ENCODE peak calls at places on chromosomes 11 and 22, in four cellular contexts. Q, H, Z and P are unnamed samples.

GRCh38 chr11:117851852-117852251 is 24.6 kb downstream of the FXYD6 start:
- DNase-seq in Z (no peak), H (no peak), Q (no peak), P (no peak)

GRCh38 chr11:10477690-10478046 is 22.6 kb downstream of the AMPD3 start:
- DNase-seq in H (no peak), Z (no peak), Q (no peak), P (no peak)

GRCh38 chr22:39253427-39254070 is 8.8 kb upstream of the PDGFB start:
- DNase-seq in Q (peak), H (no peak), Z (peak), P (peak)

GRCh38 chr22:17057959-17058814 is 26.6 kb upstream of the IL17RA start:
- DNase-seq in Z (peak), H (peak), Q (peak), P (peak)

GRCh38 chr11:102111787-102112653 is 1.8 kb downstream of the YAP1 start:
- DNase-seq in H (peak), Q (peak), Z (no peak), P (peak)

GRCh38 chr22:33658775-33659174 is 261.5 kb downstream of the LARGE1 start:
- DNase-seq in Q (no peak), H (no peak), Z (no peak), P (no peak)

GRCh38 chr22:46969491-46969890 is 207.0 kb downstream of the TBC1D22A start:
- DNase-seq in Q (no peak), H (no peak), Z (no peak), P (no peak)

GRCh38 chr11:31720225-31720624 is 90.9 kb downstream of the PAX6 start:
- DNase-seq in H (no peak), Z (no peak), Q (no peak), P (no peak)

GRCh38 chr22:43343262-43343988 is at the start of gene SCUBE1:
- DNase-seq in Q (no peak), H (no peak), Z (peak), P (no peak)

GRCh38 chr11:29657709-29658108 is 359.1 kb downstream of the KCNA4 start:
- DNase-seq in H (no peak), Q (no peak), Z (no peak), P (no peak)

GRCh38 chr11:103619480-103619879 is 417.0 kb upstream of the DDI1 start:
- DNase-seq in H (no peak), Q (no peak), Z (no peak), P (no peak)

GRCh38 chr22:41589260-41589600 is 410 bp downstream of the PMM1 start:
- DNase-seq in Z (peak), Q (no peak), H (no peak), P (no peak)

GRCh38 chr11:1112351-1113191 is 37.9 kb downstream of the MUC2 start:
- DNase-seq in Z (peak), H (no peak), Q (no peak), P (no peak)

GRCh38 chr11:133134561-133135173 is 397.6 kb downstream of the OPCML start:
- DNase-seq in Z (peak), Q (no peak), H (peak), P (peak)

GRCh38 chr22:26679003-26679629 is 21.7 kb downstream of the MIAT start:
- DNase-seq in Q (peak), Z (peak), H (peak), P (peak)

GRCh38 chr11:19723572-19724342 is 11.1 kb downstream of the NAV2 start:
- DNase-seq in Q (peak), Z (no peak), H (peak), P (no peak)

GRCh38 chr11:27619039-27619438 is 81.2 kb downstream of the BDNF start:
- DNase-seq in H (no peak), Z (no peak), Q (no peak), P (no peak)

GRCh38 chr11:13334068-13334785 is 56.6 kb downstream of the BMAL1 start:
- DNase-seq in Q (no peak), H (no peak), Z (no peak), P (no peak)

GRCh38 chr11:132047167-132047566 is 676.8 kb downstream of the NTM start:
- DNase-seq in H (no peak), Z (no peak), Q (no peak), P (no peak)

GRCh38 chr22:30312053-30312452 is 14.7 kb downstream of the TBC1D10A start:
- DNase-seq in Q (peak), H (no peak), Z (no peak), P (no peak)

GRCh38 chr11:134656861-134657540 is 245.0 kb upstream of the B3GAT1 start:
- DNase-seq in Q (no peak), Z (no peak), H (no peak), P (no peak)

GRCh38 chr22:37335819-37336199 is 53.5 kb downstream of the CYTH4 start:
- DNase-seq in H (no peak), Z (no peak), Q (no peak), P (no peak)

GRCh38 chr22:19382240-19382639 is 49.3 kb downstream of the HIRA start:
- DNase-seq in Z (no peak), H (no peak), Q (no peak), P (no peak)

GRCh38 chr11:12581923-12582322 is 92.3 kb upstream of the TEAD1 start:
- DNase-seq in Z (no peak), H (no peak), Q (peak), P (no peak)

GRCh38 chr11:132318421-132319157 is 948.2 kb downstream of the NTM start:
- DNase-seq in Z (no peak), Q (no peak), H (no peak), P (no peak)

GRCh38 chr22:19619144-19620009 is 94.9 kb upstream of the SEPTIN5 start:
- DNase-seq in Q (no peak), H (no peak), Z (no peak), P (no peak)

GRCh38 chr22:35477911-35478582 is 62.6 kb upstream of the RASD2 start:
- DNase-seq in Q (peak), Z (peak), H (no peak), P (no peak)

GRCh38 chr22:24146190-24146616 is 35.1 kb upstream of the SUSD2 start:
- DNase-seq in Q (no peak), Z (peak), H (peak), P (no peak)

GRCh38 chr11:10695821-10696220 is 2.3 kb upstream of the IRAG1 start:
- DNase-seq in H (no peak), Z (no peak), Q (no peak), P (no peak)

GRCh38 chr22:21754523-21755128 is 19.0 kb upstream of the YPEL1 start:
- DNase-seq in H (no peak), Z (peak), Q (no peak), P (no peak)

GRCh38 chr11:128854801-128855200 is 12.3 kb downstream of the KCNJ1 start:
- DNase-seq in Z (no peak), H (no peak), Q (no peak), P (no peak)

GRCh38 chr11:93444671-93445073 is 98.5 kb downstream of the SMCO4 start:
- DNase-seq in Q (no peak), H (peak), Z (no peak), P (no peak)

GRCh38 chr11:110903830-110904229 is 191.6 kb upstream of the ARHGAP20 start:
- DNase-seq in Z (no peak), Q (no peak), H (no peak), P (no peak)

GRCh38 chr11:6433998-6434650 is 6.7 kb downstream of the HPX start:
- DNase-seq in Z (no peak), Q (no peak), H (peak), P (no peak)

GRCh38 chr11:6437423-6437822 is 3.4 kb downstream of the HPX start:
- DNase-seq in Z (peak), H (no peak), Q (no peak), P (no peak)

GRCh38 chr11:6427516-6427915 is 8.6 kb upstream of the APBB1 start:
- DNase-seq in Q (no peak), Z (no peak), H (no peak), P (no peak)

GRCh38 chr11:6431861-6432260 is 8.9 kb downstream of the HPX start:
- DNase-seq in Z (no peak), H (no peak), Q (peak), P (no peak)
- TF ChIP-seq TCF7L2 in Z (no peak), H (no peak), Q (no peak), P (no peak)

DNA sequence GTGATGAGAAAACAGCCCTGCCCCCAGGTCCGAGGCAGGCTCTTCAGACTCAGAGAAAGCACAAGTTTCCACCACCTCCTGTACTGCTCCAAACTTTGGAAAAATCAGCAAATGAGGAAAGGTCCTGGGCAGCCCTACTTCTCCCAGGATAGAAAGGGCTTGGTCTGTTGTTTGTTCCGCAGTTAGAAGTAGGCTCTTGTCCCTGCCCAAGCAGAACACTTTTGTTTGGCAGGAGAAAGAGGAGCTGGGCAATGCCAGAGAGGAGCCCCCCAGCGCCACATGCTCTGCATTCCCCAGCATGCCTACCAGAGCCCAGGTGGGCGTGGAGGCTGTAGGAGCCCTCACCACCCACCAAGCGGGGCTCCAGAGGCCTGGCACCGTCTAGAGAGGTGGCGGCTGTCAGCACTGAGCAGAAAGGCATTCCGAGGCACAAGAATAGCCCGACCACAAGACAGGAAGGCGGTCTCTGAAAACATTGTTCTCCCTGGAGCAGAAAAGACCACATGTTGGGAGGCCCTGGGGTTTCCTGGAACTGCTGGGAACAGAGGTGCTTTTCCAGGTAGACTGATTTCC is 90.3 kb upstream of the CD82 start:
- DNase-seq in H (no peak), Q (no peak), Z (no peak), P (no peak)
- TF ChIP-seq TCF7L2 in H (no peak), Q (no peak), Z (no peak), P (no peak)

GRCh38 chr11:58060535-58060934 is 29.8 kb downstream of the OR6Q1 start:
- DNase-seq in Z (no peak), H (no peak), Q (no peak), P (no peak)

GRCh38 chr11:58058276-58059010 is 27.7 kb downstream of the OR6Q1 start:
- DNase-seq in Z (no peak), Q (no peak), H (no peak), P (no peak)

GRCh38 chr11:58057481-58057880 is 26.7 kb downstream of the OR6Q1 start:
- DNase-seq in H (no peak), Q (no peak), Z (no peak), P (no peak)

GRCh38 chr11:58060939-58061672 is 30.4 kb downstream of the OR6Q1 start:
- DNase-seq in H (peak), Z (no peak), Q (no peak), P (no peak)

DNA sequence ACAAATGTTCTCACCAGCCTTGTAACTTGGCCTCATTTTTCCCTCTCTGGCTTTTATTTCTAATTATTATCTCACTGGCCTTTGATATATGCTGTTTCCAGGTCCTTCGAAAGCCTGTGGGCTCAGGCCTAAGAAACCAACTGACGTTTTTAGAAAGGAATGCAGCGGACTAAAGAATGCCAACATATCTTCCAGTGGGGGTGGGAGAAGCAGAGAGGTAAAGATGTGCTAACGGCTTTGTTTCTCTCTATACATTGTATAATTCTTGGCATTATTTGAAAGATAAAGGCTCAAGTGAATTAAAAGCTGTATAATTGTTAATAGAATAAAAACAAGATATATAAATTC is 28.2 kb downstream of the OR6Q1 start:
- DNase-seq in Q (no peak), Z (no peak), H (peak), P (no peak)
- TF ChIP-seq TCF7L2 in Q (no peak), Z (no peak), H (no peak), P (no peak)

GRCh38 chr11:45451766-45452440 is 165.8 kb upstream of the SYT13 start:
- DNase-seq in Q (no peak), H (no peak), Z (no peak), P (no peak)
- TF ChIP-seq TCF7L2 in Q (no peak), H (no peak), Z (no peak), P (no peak)

GRCh38 chr11:6646040-6646439 is 9.6 kb downstream of the DCHS1 start:
- DNase-seq in Q (no peak), H (no peak), Z (peak), P (no peak)
- TF ChIP-seq TCF7L2 in Q (no peak), H (no peak), Z (no peak), P (no peak)

DNA sequence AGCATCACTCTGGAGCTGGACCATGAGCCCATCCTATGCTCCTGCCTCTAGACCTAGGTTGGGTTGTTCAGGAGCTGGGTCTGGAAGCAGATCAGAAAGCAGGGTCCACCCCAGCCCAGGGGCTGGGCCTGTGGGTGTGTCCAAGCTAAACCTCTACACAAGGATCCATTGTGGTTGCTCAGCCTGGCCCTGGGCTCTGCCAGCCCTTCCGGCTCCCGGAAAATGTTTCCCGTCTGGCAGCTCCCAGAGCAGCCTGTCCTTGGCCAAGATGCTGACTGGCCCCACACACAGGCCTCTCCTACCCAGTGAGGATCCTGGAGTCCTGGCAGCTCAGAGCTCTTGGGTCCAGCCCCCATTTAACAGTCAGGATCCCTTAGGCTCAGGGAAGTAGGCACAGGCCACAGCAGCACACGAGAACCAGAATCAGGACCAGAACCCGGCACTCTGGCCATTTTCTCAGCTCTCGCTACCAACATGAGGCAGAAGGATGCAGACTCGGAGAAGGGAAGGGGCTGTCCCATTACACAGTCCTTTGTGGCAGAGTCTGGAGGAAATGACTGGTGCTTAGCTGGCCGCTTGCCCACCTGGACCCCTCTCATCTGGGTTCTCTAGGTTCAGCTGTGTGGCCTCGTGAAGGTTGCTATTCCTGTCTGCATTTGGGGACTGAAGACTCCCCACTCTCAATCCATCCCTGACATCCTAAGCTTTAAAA is 35.4 kb upstream of the FCHSD2 start:
- DNase-seq in H (peak), Q (no peak), Z (no peak), P (no peak)
- TF ChIP-seq TCF7L2 in H (no peak), Q (no peak), Z (no peak), P (no peak)

GRCh38 chr11:125550780-125551179 is 18.5 kb upstream of the EI24 start:
- DNase-seq in Q (no peak), Z (no peak), H (no peak), P (no peak)

GRCh38 chr11:125551835-125552342 is 17.4 kb upstream of the EI24 start:
- DNase-seq in Q (no peak), Z (peak), H (no peak), P (no peak)

GRCh38 chr11:125554038-125554437 is 15.2 kb upstream of the EI24 start:
- DNase-seq in Q (peak), H (peak), Z (peak), P (no peak)

GRCh38 chr11:125552927-125553326 is 16.4 kb upstream of the EI24 start:
- DNase-seq in Q (no peak), H (no peak), Z (peak), P (no peak)

GRCh38 chr11:125553357-125553756 is 15.9 kb upstream of the EI24 start:
- DNase-seq in Q (no peak), Z (no peak), H (no peak), P (no peak)
- TF ChIP-seq TCF7L2 in Q (no peak), Z (no peak), H (no peak), P (no peak)

GRCh38 chr11:67561971-67562560 is 21.5 kb upstream of the GSTP1 start:
- DNase-seq in H (no peak), Z (no peak), Q (no peak), P (no peak)

GRCh38 chr11:67564230-67564629 is 19.4 kb upstream of the GSTP1 start:
- DNase-seq in H (no peak), Z (no peak), Q (no peak), P (no peak)

GRCh38 chr11:67558084-67558772 is 25.4 kb upstream of the GSTP1 start:
- DNase-seq in Z (no peak), Q (no peak), H (peak), P (no peak)

GRCh38 chr11:67563354-67564114 is 20.1 kb upstream of the GSTP1 start:
- DNase-seq in Z (no peak), Q (peak), H (no peak), P (peak)

GRCh38 chr11:67562951-67563350 is 20.7 kb upstream of the GSTP1 start:
- DNase-seq in Q (no peak), Z (no peak), H (no peak), P (no peak)
- TF ChIP-seq TCF7L2 in Q (no peak), Z (no peak), H (no peak), P (no peak)